ENCODE peak calls at places on chromosome 10, in ten cellular contexts. Z is AG04449, R is heart right ventricle, E is AG09309, Y is Calu3, G is fibroblast of lung, M is WERI-Rb-1, F is omental fat pad, J is psoas muscle, X is IMR-90. H is an unnamed sample.

GRCh38 chr10:30990971-30991646 is 40.6 kb downstream of the ZNF438 start:
- DNase-seq in Y (no peak), X (no peak), F (no peak), J (no peak), R (no peak), Z (no peak), M (no peak), E (no peak), G (no peak), H (no peak)

GRCh38 chr10:88731296-88731695 is 25.2 kb downstream of the LIPK start:
- DNase-seq in R (no peak), J (no peak), E (no peak), X (no peak), Z (no peak), M (no peak), F (no peak), Y (peak; percentile 6), G (no peak), H (no peak)

GRCh38 chr10:31051703-31052102 is 20.0 kb upstream of the ZNF438 start:
- DNase-seq in X (peak; percentile 15), Y (no peak), Z (no peak), E (no peak), F (no peak), G (no peak), J (no peak), R (no peak), M (no peak), H (peak; percentile 9)

GRCh38 chr10:103835121-103836045 is 20.0 kb downstream of the SH3PXD2A start:
- DNase-seq in Z (no peak), E (peak; percentile 55), X (peak; percentile 87), R (peak; percentile 87), G (peak; percentile 97), J (peak; percentile 82), F (no peak), M (no peak), Y (no peak), H (no peak)

GRCh38 chr10:127227663-127228062 is 31.3 kb upstream of the INSYN2A start:
- DNase-seq in Z (no peak), E (no peak), F (no peak), R (no peak), Y (no peak), G (no peak), J (no peak), M (no peak), X (no peak), H (no peak)

GRCh38 chr10:88913157-88913556 is 33.1 kb downstream of the STAMBPL1 start:
- DNase-seq in Y (no peak), F (no peak), X (peak; percentile 37), G (peak; percentile 78), M (no peak), Z (no peak), R (no peak), E (no peak), J (no peak), H (no peak)

GRCh38 chr10:60139290-60139689 is 232.9 kb upstream of the CCDC6 start:
- DNase-seq in Z (no peak), F (no peak), R (no peak), J (no peak), M (no peak), Y (no peak), X (no peak), E (no peak), G (no peak), H (no peak)

GRCh38 chr10:131041361-131041916 is 270.1 kb downstream of the TCERG1L start:
- DNase-seq in R (no peak), Y (no peak), X (no peak), G (no peak), M (no peak), F (no peak), J (no peak), E (no peak), Z (no peak), H (no peak)

GRCh38 chr10:11683529-11684320 is 58.5 kb upstream of the ECHDC3 start:
- DNase-seq in F (no peak), E (no peak), R (no peak), G (no peak), J (no peak), Y (no peak), Z (no peak), X (no peak), M (no peak), H (no peak)

GRCh38 chr10:81116201-81116600 is 578.5 kb downstream of the SH2D4B start:
- DNase-seq in F (no peak), J (no peak), R (no peak), Y (peak; percentile 10), Z (no peak), E (no peak), X (peak; percentile 4), M (no peak), G (no peak), H (no peak)

GRCh38 chr10:13453896-13454295 is 74.9 kb downstream of the BEND7 start:
- DNase-seq in M (no peak), X (no peak), J (no peak), R (no peak), G (no peak), Z (no peak), Y (peak; percentile 15), F (no peak), E (no peak), H (no peak)

GRCh38 chr10:586716-587115 is 102.8 kb downstream of the DIP2C start:
- DNase-seq in Y (no peak), F (no peak), X (no peak), J (no peak), R (no peak), E (no peak), Z (no peak), M (no peak), G (no peak), H (no peak)

DNA sequence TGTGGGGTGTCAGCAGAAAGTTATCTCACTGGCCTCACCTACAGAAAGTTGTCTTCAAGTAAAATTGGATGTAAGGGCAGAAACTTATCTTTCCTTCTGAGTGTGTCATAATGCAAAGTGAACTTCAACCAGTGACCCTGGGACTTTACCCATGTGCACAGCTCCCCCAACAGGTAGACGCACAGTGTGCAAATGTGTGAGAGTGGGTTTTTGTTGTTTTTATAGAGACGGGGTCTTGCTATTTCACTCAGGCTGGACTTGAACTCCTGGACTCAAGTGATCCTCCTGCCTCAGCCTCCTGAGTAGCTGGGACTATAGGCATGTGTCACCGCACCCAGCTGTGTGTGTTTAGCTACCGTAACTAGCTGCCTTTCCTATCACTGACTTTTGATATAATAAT is 6.4 kb upstream of the KAZALD1 start:
- DNase-seq in X (no peak), F (no peak), R (no peak), G (no peak), J (no peak), Y (no peak), E (no peak), M (no peak), Z (no peak), H (no peak)
- TF ChIP-seq CTCF in X (no peak), F (no peak), R (no peak), G (peak; percentile 17), J (no peak), Y (no peak), E (peak; percentile 2), M (peak; percentile 67), Z (no peak), H (peak; percentile 28)

GRCh38 chr10:120217736-120218135 is 239.3 kb upstream of the PLPP4 start:
- DNase-seq in Y (no peak), G (no peak), J (no peak), R (no peak), F (no peak), Z (no peak), X (no peak), M (peak; percentile 81), E (no peak), H (no peak)

DNA sequence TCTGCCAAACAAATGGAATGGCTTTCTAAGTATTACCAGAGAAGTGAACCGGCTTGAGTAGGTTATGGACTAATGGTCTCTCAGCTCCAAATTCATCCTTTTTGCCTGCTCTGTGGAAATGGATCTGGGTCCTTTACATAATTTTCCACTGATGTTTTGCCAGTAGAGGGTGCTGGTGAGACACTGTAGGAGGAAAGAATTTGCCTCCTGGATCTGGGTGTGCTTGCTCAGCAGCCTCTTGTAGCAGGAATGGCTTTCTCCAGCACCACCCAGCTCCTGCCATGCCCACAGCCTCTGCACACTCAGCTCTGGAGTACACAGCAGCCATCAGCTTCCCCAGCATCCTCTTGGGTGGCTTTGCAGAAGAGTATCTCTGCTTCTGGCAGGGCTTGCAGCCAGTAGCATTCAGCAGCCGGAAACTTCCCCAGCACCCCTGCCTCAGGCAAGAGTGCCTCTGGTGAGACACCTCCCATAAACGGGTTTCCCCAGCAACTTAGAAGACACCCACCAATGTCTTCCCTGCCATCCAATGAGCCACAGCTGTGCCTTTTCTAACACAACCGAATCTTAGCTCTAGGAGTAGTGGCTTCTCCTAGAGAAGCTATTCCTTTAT is 235.0 kb upstream of the PLPP4 start:
- DNase-seq in R (no peak), F (no peak), G (no peak), J (no peak), M (peak; percentile 69), Z (no peak), X (no peak), Y (peak; percentile 48), E (peak; percentile 2), H (peak; percentile 35)
- TF ChIP-seq CTCF in R (no peak), F (no peak), G (no peak), J (no peak), M (peak; percentile 70), Z (peak; percentile 61), X (peak; percentile 20), Y (peak; percentile 58), E (peak; percentile 65), H (peak; percentile 77)

DNA sequence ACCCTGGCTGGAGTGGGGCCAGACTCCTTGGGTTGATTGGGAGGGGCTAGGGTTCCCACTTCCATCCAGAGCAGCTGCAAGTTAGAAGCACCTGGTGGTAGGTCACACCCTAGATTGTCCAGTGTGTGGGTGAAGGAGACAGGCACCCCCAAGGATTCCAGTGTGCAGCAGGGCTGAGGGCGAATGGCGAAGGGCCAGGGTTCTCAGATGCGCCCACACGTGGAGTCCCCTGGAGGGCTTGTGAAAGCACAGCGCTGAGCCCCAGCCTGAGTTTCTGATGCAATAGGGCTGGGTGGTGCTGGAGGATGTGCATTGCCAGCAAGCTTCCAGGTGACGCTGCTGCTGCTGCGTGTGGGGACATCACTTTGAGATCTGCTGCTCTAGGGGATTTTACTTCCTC is 25.4 kb downstream of the TBATA start:
- DNase-seq in E (no peak), R (no peak), F (no peak), Y (no peak), J (no peak), X (no peak), G (no peak), Z (no peak), M (no peak), H (no peak)
- TF ChIP-seq CTCF in E (no peak), R (no peak), F (no peak), Y (no peak), J (no peak), X (no peak), G (no peak), Z (no peak), M (no peak), H (peak; percentile 2)

DNA sequence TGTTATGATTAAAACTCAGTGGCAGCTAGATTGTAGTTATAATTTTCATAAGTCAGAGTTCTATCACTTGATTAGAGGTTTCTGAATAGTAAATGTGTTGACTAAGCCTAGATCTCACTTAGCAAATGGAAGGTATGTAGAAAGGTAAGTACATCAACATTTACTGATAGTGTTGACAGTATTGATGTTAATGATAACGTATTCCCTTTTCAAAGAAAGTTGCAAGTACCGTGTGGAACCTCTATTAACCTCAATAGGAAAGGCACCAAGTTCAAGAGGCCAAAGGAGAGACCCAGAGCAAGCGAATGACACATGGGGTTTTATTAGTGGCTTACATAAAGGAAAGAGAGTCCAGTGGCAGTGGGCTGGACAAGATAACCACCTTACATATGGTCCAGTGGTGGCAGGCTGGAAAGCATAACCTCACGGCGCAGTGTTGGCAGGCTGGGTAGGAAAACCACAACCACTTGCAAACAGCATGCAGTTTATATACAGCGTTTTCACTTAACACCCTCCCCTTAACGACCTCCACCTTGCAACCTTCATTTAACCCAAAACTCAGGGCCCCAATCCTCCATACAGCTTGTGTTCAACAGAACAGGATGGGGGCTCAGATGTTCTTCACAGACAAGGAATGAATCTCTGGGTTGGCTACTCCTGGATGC is 611.0 kb downstream of the PARD3 start:
- DNase-seq in G (no peak), R (no peak), Y (no peak), F (no peak), E (no peak), Z (no peak), X (no peak), J (no peak), M (no peak), H (no peak)
- TF ChIP-seq CTCF in G (no peak), R (no peak), Y (no peak), F (no peak), E (no peak), Z (no peak), X (no peak), J (no peak), M (no peak), H (no peak)

H was measured in brain microvascular endothelial cell.